ENCODE peak calls at places on chromosomes 11 and 22, in four cellular contexts. G is HAP-1, N is mucosa of descending colon, U is Peyer's patch. L is an unnamed sample. For H3K4me1, the result is how much of the 10 kb centered on the place peaks cover.

GRCh38 chr22:24989541-24989951 is 37.0 kb downstream of the KIAA1671 start:
- DNase-seq in U (no peak), N (no peak), G (no peak), L (no peak)

GRCh38 chr11:27913650-27914049 is 194.3 kb downstream of the KIF18A start:
- DNase-seq in N (no peak), U (no peak), G (no peak), L (no peak)

GRCh38 chr11:79956061-79956460 is 515.2 kb upstream of the TENM4 start:
- DNase-seq in U (no peak), G (no peak), N (no peak), L (no peak)

GRCh38 chr11:108787105-108787504 is 122.2 kb downstream of the DDX10 start:
- DNase-seq in G (no peak), U (no peak), N (no peak), L (no peak)

GRCh38 chr11:101661559-101661958 is 77.8 kb upstream of the TRPC6 start:
- DNase-seq in G (no peak), N (no peak), U (no peak), L (no peak)

GRCh38 chr11:43925932-43926505 is 16.4 kb upstream of the C11orf96 start:
- DNase-seq in U (no peak), G (no peak), N (no peak), L (no peak)

GRCh38 chr22:42340695-42341383 is 70.4 kb upstream of the TCF20 start:
- DNase-seq in G (peak), U (no peak), N (no peak), L (no peak)

GRCh38 chr11:32411937-32412615 is 23.3 kb downstream of the WT1 start:
- DNase-seq in N (no peak), G (no peak), U (no peak), L (no peak)

GRCh38 chr22:36366291-36366708 is 21.5 kb downstream of the MYH9 start:
- DNase-seq in G (no peak), U (no peak), N (no peak), L (no peak)
- H3K4me1 ChIP-seq in G (under half), U (half or more), N (half or more), L (half or more)

GRCh38 chr11:95222817-95223216 is 8.2 kb downstream of the SESN3 start:
- DNase-seq in N (no peak), G (no peak), U (no peak), L (no peak)
- H3K4me1 ChIP-seq in N (under half), G (under half), U (under half), L (under half)

DNA sequence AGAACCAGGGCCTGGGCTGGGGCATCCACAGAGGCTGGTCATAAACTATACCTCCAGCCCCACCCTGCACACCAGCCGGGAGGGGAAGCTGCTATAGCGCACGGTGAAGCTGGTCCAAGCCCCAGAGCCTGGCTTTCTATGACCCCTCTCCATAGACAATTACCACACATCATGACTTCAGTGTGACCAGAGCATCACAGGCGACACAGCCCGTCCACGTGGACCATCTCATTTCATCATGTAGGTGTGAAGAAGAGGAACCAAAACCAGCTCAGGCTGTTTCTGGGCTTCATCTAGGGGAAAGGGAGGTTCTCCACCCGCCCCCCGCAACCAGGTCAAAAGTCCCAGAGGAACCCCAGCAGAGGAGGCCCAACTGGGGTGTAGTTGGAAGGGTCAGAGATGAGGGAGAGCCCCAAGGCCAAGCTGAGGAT is 3.0 kb downstream of the CXCR5 start:
- DNase-seq in N (no peak), G (no peak), U (no peak), L (no peak)
- H3K4me1 ChIP-seq in N (under half), G (under half), U (under half), L (under half)

DNA sequence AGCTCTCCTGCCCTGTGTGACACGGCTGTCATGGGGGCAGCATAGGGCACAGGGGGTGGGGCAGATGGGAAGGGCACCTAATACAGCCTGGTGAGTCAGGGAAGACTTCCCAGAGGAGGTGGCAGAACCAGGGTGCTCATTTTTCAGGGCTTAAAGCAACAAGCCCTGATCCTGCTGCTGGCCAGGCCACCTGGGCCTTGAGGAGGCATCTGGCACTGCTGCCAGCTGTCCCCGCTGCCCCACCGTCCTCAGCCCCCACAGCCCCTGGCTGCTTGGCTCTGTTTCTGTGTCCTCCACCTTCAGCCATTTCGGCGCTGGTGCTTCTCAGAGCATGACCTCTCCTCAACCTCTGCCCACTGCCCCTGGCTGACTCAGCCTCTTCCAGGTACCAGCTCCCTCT is 4.3 kb downstream of the MAP3K11 start:
- DNase-seq in U (no peak), N (no peak), G (no peak), L (no peak)
- H3K4me1 ChIP-seq in U (under half), N (under half), G (under half), L (half or more)

GRCh38 chr22:38282397-38282796 is 9.6 kb upstream of the TMEM184B start:
- DNase-seq in U (no peak), N (no peak), G (no peak), L (no peak)
- H3K4me1 ChIP-seq in U (under half), N (under half), G (under half), L (under half)

GRCh38 chr22:46735747-46736608 is 2.1 kb downstream of the CERK start:
- DNase-seq in N (no peak), G (no peak), U (peak), L (no peak)

GRCh38 chr22:46738642-46738960 is 549 bp upstream of the CERK start:
- DNase-seq in N (no peak), U (no peak), G (peak), L (no peak)

GRCh38 chr22:46737976-46738641 is at the start of gene CERK:
- DNase-seq in N (peak), G (peak), U (peak), L (peak)

GRCh38 chr22:46736705-46737104 is 1.3 kb downstream of the CERK start:
- DNase-seq in N (no peak), U (peak), G (no peak), L (no peak)

GRCh38 chr22:46737105-46737975 is 712 bp downstream of the CERK start:
- DNase-seq in N (peak), G (peak), U (peak), L (peak)
- H3K4me1 ChIP-seq in N (half or more), G (under half), U (under half), L (under half)

DNA sequence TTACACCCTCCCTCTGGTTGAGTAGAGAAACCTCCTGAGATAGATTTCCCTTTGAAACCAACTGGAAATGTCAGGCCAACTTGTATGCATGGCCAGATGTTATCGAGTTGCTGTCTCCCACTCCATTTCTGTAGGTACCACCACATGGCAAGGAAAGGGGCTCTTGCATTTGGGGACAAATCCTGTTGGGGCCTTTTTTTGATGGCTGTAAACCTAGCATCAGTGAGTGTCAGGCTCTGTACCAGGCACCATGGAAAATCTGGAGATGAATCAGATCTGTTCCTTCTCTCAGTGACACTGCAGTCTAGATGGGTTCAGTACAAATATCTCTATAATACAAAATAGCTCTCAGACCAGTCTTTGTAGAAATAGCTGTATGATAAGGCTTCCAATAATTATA is 58.4 kb downstream of the TRAF6 start:
- DNase-seq in N (no peak), U (no peak), G (no peak), L (no peak)
- H3K4me1 ChIP-seq in N (under half), U (under half), G (under half), L (under half)

GRCh38 chr22:31626427-31627150 is 35.4 kb downstream of the PISD start:
- DNase-seq in U (peak), N (peak), G (no peak), L (no peak)
- H3K4me1 ChIP-seq in U (under half), N (under half), G (under half), L (half or more)

GRCh38 chr11:20055312-20055711 is 105.0 kb downstream of the DBX1 start:
- DNase-seq in N (no peak), G (no peak), U (no peak), L (no peak)
- H3K4me1 ChIP-seq in N (under half), G (under half), U (under half), L (half or more)

L was measured in heart right ventricle.